ENCODE peak calls at places on chromosome 7, in four cellular contexts. H is T-helper 9 cell, F is amniotic stem cell, I is IMR-90. R is an unnamed sample.

GRCh38 chr7:131774419-131775220 is 218.2 kb upstream of the PODXL start:
- DNase-seq in H (no peak), F (no peak), I (no peak), R (no peak)

GRCh38 chr7:30162622-30163124 is 27.9 kb downstream of the MTURN start:
- DNase-seq in H (no peak), F (peak), I (peak), R (no peak)

GRCh38 chr7:48718731-48719387 is 205.5 kb upstream of the CDC14C start:
- DNase-seq in H (no peak), F (no peak), I (no peak), R (no peak)

GRCh38 chr7:123747620-123748141 is 1.1 kb downstream of the WASL start:
- DNase-seq in H (no peak), F (peak), I (peak), R (peak)

GRCh38 chr7:155490697-155491628 is 33.0 kb downstream of the EN2 start:
- DNase-seq in H (no peak), F (no peak), I (no peak), R (no peak)

GRCh38 chr7:29039747-29040569 is 81.8 kb upstream of the TRIL start:
- DNase-seq in H (no peak), F (no peak), I (no peak), R (no peak)

GRCh38 chr7:131726680-131727079 is 170.3 kb upstream of the PODXL start:
- DNase-seq in H (no peak), F (no peak), I (no peak), R (no peak)

GRCh38 chr7:29883462-29884398 is 77.4 kb downstream of the WIPF3 start:
- DNase-seq in H (no peak), F (no peak), I (no peak), R (peak)

GRCh38 chr7:10082896-10083295 is 890.8 kb upstream of the PHF14 start:
- DNase-seq in H (no peak), F (no peak), I (no peak), R (no peak)

GRCh38 chr7:29131678-29132077 is 14.7 kb downstream of the CPVL start:
- DNase-seq in H (no peak), F (no peak), I (no peak), R (no peak)

GRCh38 chr7:95690367-95690947 is 81.9 kb upstream of the DYNC1I1 start:
- DNase-seq in H (no peak), F (no peak), I (peak), R (no peak)

GRCh38 chr7:128909605-128910568 is 622 bp downstream of the KCP start:
- DNase-seq in H (no peak), F (no peak), I (peak), R (peak)

GRCh38 chr7:130182990-130183389 is 22.2 kb downstream of the TMEM209 start:
- DNase-seq in H (no peak), F (no peak), I (peak), R (no peak)

GRCh38 chr7:85090138-85090537 is 96.7 kb downstream of the SEMA3D start:
- DNase-seq in H (no peak), F (no peak), I (no peak), R (no peak)

GRCh38 chr7:94344826-94345225 is 49.9 kb upstream of the COL1A2 start:
- DNase-seq in H (no peak), F (no peak), I (peak), R (no peak)